ENCODE peak calls at places on chromosome 11, in ten cellular contexts. H is neural progenitor cell, F is GM12878, G is PC-3, R is H1, T is GM23248, X is MM.1S, Q is GM23338, Y is fibroblast of lung, I is SK-N-MC. E is an unnamed sample.

GRCh38 chr11:70456921-70457532 is 58.7 kb downstream of the CTTN start:
- DNase-seq in H (no peak), F (no peak), G (peak), R (no peak), T (peak), X (no peak), Q (no peak), Y (peak), I (no peak), E (no peak)

GRCh38 chr11:101759771-101760450 is 154.9 kb upstream of the CEP126 start:
- DNase-seq in H (no peak), F (no peak), G (peak), R (no peak), T (peak), X (no peak), Q (peak), Y (no peak), I (no peak), E (no peak)

GRCh38 chr11:2444301-2445106 is at the start of the genes KCNQ1 and TRPM5:
- DNase-seq in H (peak), F (no peak), G (peak), R (no peak), T (no peak), X (peak), Q (peak), Y (no peak), I (no peak), E (no peak)

GRCh38 chr11:60977224-60977623 is 5.7 kb downstream of the CD6 start:
- DNase-seq in H (no peak), F (no peak), G (no peak), R (no peak), T (no peak), X (no peak), Q (no peak), Y (no peak), I (no peak), E (no peak)

GRCh38 chr11:70191495-70192140 is 11.5 kb upstream of the FADD start:
- DNase-seq in H (peak), F (no peak), G (peak), R (peak), T (peak), X (peak), Q (peak), Y (peak), I (no peak), E (peak)

GRCh38 chr11:35029979-35030378 is 109.0 kb upstream of the CD44 start:
- DNase-seq in H (no peak), F (peak), G (peak), R (no peak), T (peak), X (no peak), Q (peak), Y (peak), I (no peak), E (peak)

GRCh38 chr11:8917157-8917820 is 6.3 kb downstream of the AKIP1 start:
- DNase-seq in H (peak), F (no peak), G (peak), R (no peak), T (peak), X (no peak), Q (peak), Y (peak), I (no peak), E (peak)

GRCh38 chr11:43547900-43548381 is 132.6 kb upstream of the HSD17B12 start:
- DNase-seq in H (peak), F (no peak), G (no peak), R (no peak), T (peak), X (no peak), Q (peak), Y (no peak), I (no peak), E (no peak)

GRCh38 chr11:70804174-70804855 is 406.0 kb downstream of the CTTN start:
- DNase-seq in H (no peak), F (no peak), G (no peak), R (no peak), T (no peak), X (no peak), Q (no peak), Y (no peak), I (no peak), E (no peak)

GRCh38 chr11:72553748-72554147 is 119.4 kb upstream of the CLPB start:
- DNase-seq in H (peak), F (no peak), G (no peak), R (peak), T (no peak), X (no peak), Q (peak), Y (no peak), I (no peak), E (no peak)

GRCh38 chr11:130209944-130210854 is 50.6 kb downstream of the ST14 start:
- DNase-seq in H (no peak), F (no peak), G (no peak), R (no peak), T (no peak), X (no peak), Q (no peak), Y (no peak), I (no peak), E (no peak)

DNA sequence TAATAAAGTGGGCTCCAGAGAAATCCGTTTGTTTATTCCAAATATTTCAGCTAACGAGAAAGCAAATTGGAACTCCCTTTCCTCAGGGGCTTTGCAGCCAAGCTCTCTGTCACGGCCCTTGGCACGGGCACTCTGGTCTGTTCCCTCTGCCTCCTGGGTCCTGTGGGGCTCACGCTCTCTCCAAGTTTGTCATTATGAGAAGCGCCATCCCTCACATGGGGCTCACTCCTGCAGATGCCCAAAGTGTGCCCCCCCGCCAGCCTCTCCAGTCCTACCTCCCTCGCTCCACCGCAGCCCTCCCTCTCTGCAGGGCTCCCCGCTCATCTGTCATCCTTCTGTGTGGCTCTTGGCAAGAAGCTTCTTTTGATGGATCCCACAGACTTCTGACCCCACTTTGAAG is 125.3 kb upstream of the POU2AF2 start:
- DNase-seq in H (no peak), F (no peak), G (no peak), R (no peak), T (no peak), X (no peak), Q (no peak), Y (no peak), I (no peak), E (no peak)
- TF ChIP-seq EZH2 in H (no peak), F (no peak), G (no peak), R (no peak), T (no peak), X (no peak), Q (no peak), Y (no peak), I (no peak), E (no peak)

DNA sequence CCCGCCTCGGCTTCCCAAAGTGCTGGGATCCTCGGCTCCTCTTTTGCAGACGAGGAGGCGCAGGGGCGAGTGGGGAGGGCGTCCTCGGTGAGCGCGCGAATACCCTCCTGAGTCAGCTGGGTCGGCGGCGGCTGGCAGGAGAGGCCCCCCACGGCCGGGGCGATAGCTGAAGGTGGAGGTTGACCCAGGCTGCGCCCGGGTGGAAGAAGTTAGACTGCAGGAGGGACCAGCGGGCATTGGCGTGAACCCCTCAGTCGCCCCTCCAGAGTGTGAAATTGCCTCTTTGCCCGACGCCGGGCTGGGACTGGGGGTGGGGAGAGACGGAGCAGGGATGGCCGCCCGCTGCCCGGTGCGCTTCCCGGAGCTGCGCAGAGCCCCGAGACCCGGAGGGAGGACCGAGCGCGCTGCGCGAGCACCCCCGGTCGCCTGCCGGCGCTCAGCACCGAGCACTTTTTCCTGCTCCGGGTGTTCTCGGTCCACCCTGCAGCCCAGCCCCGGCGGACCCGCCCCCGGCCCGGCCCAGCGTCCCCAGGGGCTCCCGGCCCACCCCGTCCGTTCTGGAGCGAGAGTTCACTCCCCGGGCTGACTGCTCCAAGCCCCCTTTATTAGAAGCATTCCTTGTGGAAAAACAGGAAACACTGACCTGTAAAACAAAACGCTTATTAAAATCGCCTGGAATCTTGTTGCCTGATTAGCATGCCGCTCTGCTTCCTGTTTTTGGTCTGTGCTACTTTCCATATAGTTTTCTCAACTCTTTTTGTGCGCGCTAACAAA is 13.7 kb upstream of the CPT1A start:
- DNase-seq in H (peak), F (no peak), G (no peak), R (no peak), T (peak), X (peak), Q (peak), Y (peak), I (no peak), E (no peak)
- TF ChIP-seq EZH2 in H (peak), F (no peak), G (no peak), R (no peak), T (peak), X (no peak), Q (no peak), Y (peak), I (no peak), E (peak)

DNA sequence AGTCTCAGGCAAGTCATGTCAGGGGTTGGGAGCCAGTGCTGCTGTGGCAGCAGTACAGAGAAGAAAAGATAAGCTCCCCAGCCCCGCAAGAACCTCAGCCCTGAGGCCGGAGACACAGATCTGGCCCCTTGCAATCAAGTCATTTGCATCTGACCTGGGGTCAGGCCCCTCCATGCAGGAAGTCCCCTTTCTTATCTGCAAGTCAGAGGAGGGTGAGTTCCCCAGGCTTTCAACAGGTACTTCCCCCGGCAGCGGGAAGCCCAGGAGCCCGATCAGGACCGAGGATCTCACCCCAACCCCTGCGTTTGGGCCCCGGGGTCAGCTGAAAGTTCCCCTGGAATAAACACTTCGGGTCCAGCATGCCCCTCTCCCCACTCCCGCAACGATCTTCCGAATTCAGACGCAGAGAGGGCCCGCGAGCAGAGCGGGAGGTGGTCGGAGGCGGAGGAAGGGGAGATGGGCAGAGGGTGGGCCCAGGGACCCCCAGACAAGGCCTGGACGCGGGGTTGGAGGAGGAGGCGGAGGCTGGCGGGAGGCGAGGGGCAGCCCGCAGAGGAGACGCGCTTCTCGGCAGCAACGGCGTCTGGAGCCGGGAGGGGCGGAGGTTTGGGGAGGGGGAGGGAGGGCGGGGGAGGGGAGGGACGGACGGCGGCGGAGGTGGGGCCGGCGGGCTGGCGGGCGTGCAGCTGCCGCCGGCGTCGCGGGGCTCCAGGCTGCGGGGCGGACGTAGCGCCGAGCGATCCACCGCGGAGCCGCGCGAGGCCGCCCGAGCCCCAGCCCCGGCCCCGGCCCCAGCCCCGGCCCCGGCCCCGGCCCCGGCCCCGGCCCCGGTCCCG is at the start of gene TSPAN18:
- DNase-seq in H (peak), F (peak), G (no peak), R (peak), T (peak), X (peak), Q (peak), Y (no peak), I (no peak), E (no peak)
- TF ChIP-seq EZH2 in H (no peak), F (no peak), G (no peak), R (peak), T (peak), X (no peak), Q (no peak), Y (peak), I (no peak), E (no peak)

GRCh38 chr11:46917109-46918086 is 952 bp downstream of the LRP4 start:
- DNase-seq in H (peak), F (no peak), G (no peak), R (no peak), T (peak), X (no peak), Q (peak), Y (no peak), I (no peak), E (no peak)
- TF ChIP-seq EZH2 in H (no peak), F (peak), G (no peak), R (peak), T (no peak), X (peak), Q (no peak), Y (no peak), I (no peak), E (no peak)

GRCh38 chr11:82733444-82734119 is at the start of gene FAM181B:
- DNase-seq in H (peak), F (no peak), G (no peak), R (peak), T (peak), X (no peak), Q (peak), Y (peak), I (peak), E (peak)
- TF ChIP-seq EZH2 in H (no peak), F (no peak), G (no peak), R (peak), T (peak), X (no peak), Q (no peak), Y (peak), I (no peak), E (no peak)

E was measured in mammary epithelial cell.